ENCODE peak calls at places on chromosomes 13 and 19, in five cellular contexts. W is stimulated activated CD4-positive, alpha-beta T cell treated with anti-CD3 and anti-CD28 coated beads, TNF-alpha, amount 100 ng/mL, for 1 hour; C is uterus; J is KBM-7; I is iPS DF 19.7. S is an unnamed sample.

GRCh38 chr13:57629391-57629804 is 2.1 kb upstream of the PCDH17 start:
- DNase-seq in J (no peak), W (no peak), C (no peak), I (no peak), S (no peak)

GRCh38 chr19:45613926-45614725 is 12.1 kb upstream of the GPR4 start:
- DNase-seq in C (no peak), I (no peak), W (no peak), J (peak), S (no peak)

GRCh38 chr13:38735655-38736440 is 49.0 kb downstream of the FREM2 start:
- DNase-seq in I (no peak), W (no peak), J (no peak), C (no peak), S (no peak)

GRCh38 chr19:46133101-46133627 is 8.7 kb upstream of the IGFL3 start:
- DNase-seq in J (peak), W (no peak), I (peak), C (peak), S (no peak)

GRCh38 chr13:110650436-110650835 is 35.1 kb downstream of the NAXD start:
- DNase-seq in C (no peak), I (no peak), W (no peak), J (no peak), S (no peak)

GRCh38 chr19:3275068-3275582 is 50.7 kb downstream of the CELF5 start:
- DNase-seq in W (no peak), J (peak), I (no peak), C (no peak), S (no peak)

GRCh38 chr13:33296793-33297425 is 11.4 kb upstream of the STARD13 start:
- DNase-seq in C (no peak), I (no peak), W (no peak), J (no peak), S (no peak)

GRCh38 chr13:51495300-51495699 is 42.5 kb upstream of the INTS6 start:
- DNase-seq in I (no peak), J (no peak), W (no peak), C (no peak), S (no peak)

GRCh38 chr13:40762849-40763248 is 8.1 kb downstream of the MRPS31 start:
- DNase-seq in J (no peak), I (no peak), C (no peak), W (no peak), S (no peak)

GRCh38 chr19:11269408-11269807 is 7.1 kb upstream of the DOCK6 start:
- DNase-seq in J (peak), C (no peak), W (no peak), I (no peak), S (no peak)

GRCh38 chr13:60619461-60619860 is 222.4 kb downstream of the TDRD3 start:
- DNase-seq in I (no peak), C (no peak), J (peak), W (no peak), S (no peak)

GRCh38 chr13:23703241-23703640 is 133.0 kb downstream of the TNFRSF19 start:
- DNase-seq in W (no peak), J (no peak), C (no peak), I (no peak), S (no peak)

GRCh38 chr13:45654633-45655349 is 39.3 kb upstream of the ERICH6B start:
- DNase-seq in I (no peak), C (no peak), W (no peak), J (no peak), S (no peak)

GRCh38 chr13:37173214-37173613 is 67.8 kb upstream of the CSNK1A1L start:
- DNase-seq in J (no peak), C (no peak), I (no peak), W (no peak), S (no peak)

GRCh38 chr13:44352671-44353070 is 21.0 kb upstream of the SERP2 start:
- DNase-seq in I (no peak), C (no peak), W (no peak), J (no peak), S (no peak)

GRCh38 chr13:25980255-25980654 is 71.6 kb downstream of the SHISA2 start:
- DNase-seq in J (no peak), I (peak), C (no peak), W (no peak), S (no peak)

GRCh38 chr13:75480691-75481175 is 1.2 kb downstream of the TBC1D4 start:
- DNase-seq in W (no peak), J (peak), I (no peak), C (peak), S (peak)

GRCh38 chr13:109481046-109481445 is 305.3 kb downstream of the IRS2 start:
- DNase-seq in W (no peak), J (no peak), I (no peak), C (no peak), S (no peak)

GRCh38 chr13:85266771-85267170 is 532.4 kb downstream of the SLITRK6 start:
- DNase-seq in C (no peak), I (no peak), J (no peak), W (no peak), S (no peak)

GRCh38 chr19:2624537-2625091 is 77.9 kb downstream of the GNG7 start:
- DNase-seq in C (no peak), J (no peak), I (no peak), W (no peak), S (peak)

GRCh38 chr13:100887729-100888151 is 213.1 kb upstream of the TMTC4 start:
- DNase-seq in C (no peak), J (no peak), I (no peak), W (no peak), S (no peak)

GRCh38 chr13:60066206-60066605 is 97.5 kb downstream of the DIAPH3 start:
- DNase-seq in I (no peak), W (no peak), J (no peak), C (no peak), S (no peak)

GRCh38 chr19:56155124-56155687 is 14.1 kb downstream of the ZNF444 start:
- DNase-seq in I (no peak), J (no peak), C (no peak), W (no peak), S (no peak)

GRCh38 chr13:73000027-73000674 is 58.7 kb upstream of the KLF5 start:
- DNase-seq in J (peak), W (no peak), C (no peak), I (no peak), S (no peak)

GRCh38 chr19:31674503-31675186 is 325.4 kb upstream of the TSHZ3 start:
- DNase-seq in I (no peak), J (no peak), W (no peak), C (no peak), S (no peak)

GRCh38 chr19:850221-850978 is 1.7 kb upstream of the ELANE start:
- DNase-seq in J (peak), W (no peak), C (peak), I (no peak), S (peak)

GRCh38 chr13:97223711-97224461 is 1.8 kb downstream of the MBNL2 start:
- DNase-seq in J (peak), W (no peak), I (no peak), C (peak), S (peak)

GRCh38 chr19:50401505-50402450 is 17.0 kb upstream of the SPIB start:
- DNase-seq in J (no peak), C (no peak), W (no peak), I (no peak), S (no peak)

GRCh38 chr13:112759053-112759452 is 69.2 kb downstream of the ATP11A start:
- DNase-seq in C (no peak), J (no peak), I (no peak), W (no peak), S (no peak)

GRCh38 chr13:111549464-111549863 is 229.0 kb downstream of the TEX29 start:
- DNase-seq in I (no peak), C (no peak), J (no peak), W (no peak), S (no peak)

GRCh38 chr19:17807731-17808316 is 12.9 kb downstream of the B3GNT3 start:
- DNase-seq in I (no peak), C (no peak), W (no peak), J (no peak), S (no peak)

GRCh38 chr13:43865892-43866291 is 13.6 kb downstream of the CCDC122 start:
- DNase-seq in J (no peak), I (no peak), W (no peak), C (no peak), S (no peak)

GRCh38 chr19:31597616-31598015 is 248.4 kb upstream of the TSHZ3 start:
- DNase-seq in I (no peak), C (no peak), W (no peak), J (no peak), S (no peak)

GRCh38 chr19:661427-662196 is 1.4 kb downstream of the RNF126 start:
- DNase-seq in W (no peak), J (peak), C (no peak), I (no peak), S (no peak)